ENCODE peak calls at places on chromosomes 4 and X, in six cellular contexts. G is GM13977, I is neural crest cell, A is left ventricle myocardium inferior, L is colonic mucosa, J is MCF 10A. O is an unnamed sample.

GRCh38 chr4:2009651-2010233 is 968 bp upstream of the NELFA start:
- DNase-seq in A (no peak), G (peak), J (peak), I (peak), L (peak), O (peak)

GRCh38 chr4:156377036-156377700 is 423.5 kb upstream of the CTSO start:
- DNase-seq in J (no peak), I (no peak), L (no peak), A (no peak), G (no peak), O (no peak)

GRCh38 chrX:119238557-119238956 is 2.5 kb downstream of the PGRMC1 start:
- DNase-seq in I (no peak), A (no peak), L (no peak), G (no peak), J (no peak), O (no peak)

GRCh38 chrX:51608766-51609165 is 9.9 kb downstream of the CENPVL3 start:
- DNase-seq in I (no peak), G (no peak), A (no peak), L (no peak), J (no peak), O (no peak)

GRCh38 chr4:5708171-5708828 is at the start of gene EVC2:
- DNase-seq in G (peak), I (peak), A (peak), J (peak), L (peak), O (peak)

GRCh38 chrX:50436797-50437196 is 33.8 kb downstream of the DGKK start:
- DNase-seq in G (no peak), L (no peak), J (no peak), A (no peak), I (no peak), O (no peak)

GRCh38 chrX:56623316-56623715 is 59.9 kb downstream of the UBQLN2 start:
- DNase-seq in I (no peak), L (no peak), J (no peak), G (no peak), A (no peak), O (no peak)

GRCh38 chr4:73311428-73311827 is 52.8 kb upstream of the ANKRD17 start:
- DNase-seq in J (peak), I (no peak), L (no peak), A (no peak), G (no peak), O (no peak)

GRCh38 chrX:29496636-29497180 is 718.7 kb upstream of the MAGEB2 start:
- DNase-seq in G (no peak), J (no peak), L (no peak), I (no peak), A (no peak), O (no peak)

GRCh38 chr4:89298788-89299152 is 8.8 kb downstream of the GPRIN3 start:
- DNase-seq in I (no peak), G (no peak), A (no peak), L (no peak), J (peak), O (no peak)

GRCh38 chr4:162499478-162499877 is 335.7 kb upstream of the FSTL5 start:
- DNase-seq in L (no peak), J (peak), A (no peak), I (no peak), G (peak), O (no peak)
- TF ChIP-seq CTCF in L (no peak), J (no peak), A (peak), I (peak), G (peak), O (peak)

GRCh38 chrX:70092247-70092646 is 30.0 kb downstream of the OTUD6A start:
- DNase-seq in J (no peak), L (no peak), A (no peak), G (no peak), I (no peak), O (no peak)

GRCh38 chrX:70096052-70096451 is 33.8 kb downstream of the OTUD6A start:
- DNase-seq in L (no peak), I (no peak), G (no peak), J (peak), A (no peak), O (no peak)
- TF ChIP-seq CTCF in L (no peak), I (no peak), G (peak), J (peak), A (peak), O (no peak)

GRCh38 chrX:80181079-80181478 is 166.5 kb downstream of the TBX22 start:
- DNase-seq in L (no peak), G (no peak), J (peak), A (no peak), I (no peak), O (no peak)
- TF ChIP-seq CTCF in L (peak), G (peak), J (no peak), A (peak), I (peak), O (peak)

DNA sequence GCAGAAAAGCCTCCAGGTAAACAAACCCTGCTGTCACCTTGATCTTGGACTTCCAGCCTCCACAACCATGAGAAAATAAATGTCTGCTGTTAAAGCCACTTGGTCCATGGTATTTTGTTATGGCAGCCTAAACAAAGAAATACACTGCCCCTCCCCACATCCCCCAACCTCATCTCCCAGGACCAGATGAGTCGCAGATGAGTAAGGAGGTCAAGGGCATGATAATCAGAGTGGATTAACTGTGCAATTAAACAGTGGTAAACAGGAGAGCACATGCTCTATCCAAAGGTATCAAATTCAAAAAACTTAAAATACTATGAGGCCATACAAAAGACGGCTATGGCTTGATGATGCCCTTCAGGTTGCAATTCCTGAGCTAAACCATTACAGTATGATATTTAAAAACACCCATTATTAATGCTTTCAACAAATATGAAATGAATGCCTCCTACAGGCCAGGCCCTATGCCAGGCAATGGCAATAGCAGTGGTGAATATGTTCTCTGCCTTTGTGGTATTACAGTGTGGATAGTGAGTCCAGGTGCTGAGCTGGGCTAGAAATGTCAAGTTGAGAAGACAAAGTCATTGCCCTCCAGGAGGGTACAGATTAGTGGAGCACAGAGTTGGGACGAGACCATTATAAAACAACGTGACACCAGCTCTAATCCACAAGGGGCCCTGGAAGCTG is 82.1 kb downstream of the RBM47 start:
- DNase-seq in A (no peak), G (no peak), L (no peak), I (no peak), J (no peak), O (no peak)
- TF ChIP-seq CTCF in A (no peak), G (no peak), L (no peak), I (no peak), J (no peak), O (no peak)

GRCh38 chr4:82428526-82428968 is 1.7 kb downstream of the HNRNPDL start:
- DNase-seq in J (no peak), A (no peak), G (no peak), L (no peak), I (no peak), O (no peak)
- TF ChIP-seq CTCF in J (no peak), A (no peak), G (no peak), L (no peak), I (no peak), O (no peak)

DNA sequence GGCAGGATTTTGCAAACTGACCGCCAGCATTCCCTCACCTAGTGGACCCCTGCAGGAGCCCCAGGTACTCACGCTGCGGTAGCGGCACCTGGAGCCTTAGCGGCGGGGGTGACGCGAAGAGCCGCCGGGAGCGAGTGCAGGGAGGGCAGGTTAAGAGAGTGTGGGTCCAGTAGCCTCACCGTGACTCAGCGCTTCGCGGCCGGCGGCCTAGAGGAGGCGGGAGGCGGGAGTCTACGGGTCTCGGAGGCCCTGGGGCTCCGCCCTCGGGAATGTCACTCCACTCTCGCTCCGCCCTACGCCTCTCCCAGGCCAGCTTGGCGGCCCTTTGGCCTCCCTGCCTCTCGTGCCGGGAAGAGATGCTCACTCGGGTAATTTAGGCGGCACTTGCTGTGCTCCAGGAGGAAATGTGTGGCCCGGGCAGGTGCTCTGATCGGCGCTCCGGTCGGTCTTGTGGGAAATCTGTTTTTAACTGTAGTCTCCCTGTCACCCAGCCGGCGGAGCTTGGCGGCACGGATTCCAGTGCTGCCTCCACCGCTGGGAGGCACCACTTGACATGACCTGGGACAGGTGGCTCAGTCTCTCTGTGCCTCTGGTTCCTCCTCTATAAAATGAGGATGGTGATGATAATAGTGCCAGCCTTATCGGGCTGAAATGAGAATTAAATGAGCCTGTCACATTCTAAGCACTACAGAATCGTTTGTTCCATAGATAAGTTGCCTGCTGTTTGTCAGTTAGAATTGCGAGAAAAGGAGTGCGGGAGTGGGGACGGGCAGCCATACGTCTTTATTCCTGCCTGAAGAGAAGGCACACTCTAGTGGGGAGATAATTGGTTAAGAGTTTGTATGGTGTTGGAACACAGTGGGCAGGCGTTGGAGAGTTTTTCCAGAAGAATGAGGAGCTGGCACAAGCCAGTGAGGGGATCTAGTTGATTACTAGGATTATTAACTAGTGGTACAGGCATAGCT is at the start of gene PIR:
- DNase-seq in G (peak), J (peak), I (peak), A (peak), L (peak), O (peak)
- TF ChIP-seq CTCF in G (peak), J (peak), I (peak), A (peak), L (no peak), O (no peak)

GRCh38 chr4:32119907-32120306 is 1399.7 kb downstream of the PCDH7 start:
- DNase-seq in G (no peak), A (no peak), L (no peak), I (no peak), J (no peak), O (no peak)

GRCh38 chr4:32112891-32113290 is 1392.7 kb downstream of the PCDH7 start:
- DNase-seq in I (no peak), J (peak), G (no peak), L (no peak), A (no peak), O (no peak)

GRCh38 chr4:32117696-32118095 is 1397.5 kb downstream of the PCDH7 start:
- DNase-seq in A (no peak), L (no peak), I (no peak), G (no peak), J (no peak), O (no peak)
- TF ChIP-seq CTCF in A (no peak), L (no peak), I (no peak), G (no peak), J (no peak), O (no peak)

GRCh38 chr4:86895692-86896488 is 3.7 kb upstream of the C4orf36 start:
- DNase-seq in I (peak), G (peak), A (no peak), L (no peak), J (peak), O (no peak)

GRCh38 chr4:86896596-86896995 is 4.4 kb upstream of the C4orf36 start:
- DNase-seq in I (no peak), J (no peak), L (no peak), G (no peak), A (no peak), O (no peak)

GRCh38 chr4:86894465-86894864 is 2.2 kb upstream of the C4orf36 start:
- DNase-seq in G (no peak), J (peak), L (no peak), I (no peak), A (no peak), O (no peak)

GRCh38 chr4:86901864-86902263 is 9.6 kb upstream of the C4orf36 start:
- DNase-seq in G (no peak), I (no peak), J (no peak), A (no peak), L (no peak), O (no peak)

DNA sequence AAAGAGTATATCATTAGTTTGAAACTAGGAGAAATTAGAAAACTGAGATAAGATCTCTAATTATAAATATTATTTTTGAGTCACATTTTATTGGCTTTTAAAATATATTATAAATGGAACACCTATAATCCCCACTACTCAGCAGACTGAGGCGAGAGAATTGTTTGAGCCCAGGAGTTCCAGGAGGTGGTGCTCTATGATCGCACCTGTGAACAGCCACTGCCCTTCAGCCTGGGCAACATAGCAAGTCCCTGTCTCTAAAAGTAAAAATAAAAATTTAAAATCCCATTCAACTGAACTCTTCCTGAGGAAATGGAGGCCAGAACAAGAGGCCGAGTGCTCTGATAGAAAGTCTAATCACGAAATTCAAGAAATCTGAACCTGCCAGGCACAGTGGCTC is 6.3 kb upstream of the C4orf36 start:
- DNase-seq in G (no peak), I (no peak), L (no peak), A (no peak), J (peak), O (no peak)
- TF ChIP-seq CTCF in G (peak), I (peak), L (peak), A (peak), J (peak), O (no peak)

GRCh38 chr4:65028592-65028991 is 619.3 kb upstream of the TECRL start:
- DNase-seq in J (no peak), I (no peak), A (no peak), G (no peak), L (no peak), O (no peak)

GRCh38 chr4:65033899-65034298 is 624.6 kb upstream of the TECRL start:
- DNase-seq in A (no peak), I (no peak), J (peak), L (no peak), G (no peak), O (no peak)
- TF ChIP-seq CTCF in A (peak), I (peak), J (no peak), L (no peak), G (no peak), O (peak)

O was measured in glutamatergic neuron.